ENCODE peak calls at places on chromosomes 16 and 17, in four cellular contexts. O is tibial nerve, K is heart right ventricle, D is keratinocyte. S is an unnamed sample.
A peak's percentile ranks its signal among the peaks of the same experiment; 100 is the strongest.

GRCh38 chr17:36532435-36532975 is 2.2 kb downstream of the MYO19 start:
- DNase-seq in D (no peak), K (no peak), O (no peak), S (no peak)

GRCh38 chr17:29749045-29749825 is 126.5 kb upstream of the CORO6 start:
- DNase-seq in D (no peak), K (no peak), O (no peak), S (no peak)

GRCh38 chr17:40069751-40070643 is 7.2 kb downstream of the THRA start:
- DNase-seq in D (no peak), K (peak; percentile 31), O (peak; percentile 50), S (peak; percentile 23)

GRCh38 chr16:1331712-1332617 is 1.5 kb upstream of the BAIAP3 start:
- DNase-seq in O (peak; percentile 24), D (no peak), K (peak; percentile 64), S (peak; percentile 34)

GRCh38 chr17:64133546-64134215 is 3.7 kb upstream of the ERN1 start:
- DNase-seq in K (no peak), D (no peak), O (no peak), S (no peak)

GRCh38 chr16:4610011-4611005 is 4.4 kb downstream of the UBALD1 start:
- DNase-seq in D (no peak), K (no peak), O (no peak), S (no peak)

GRCh38 chr16:67941469-67942199 is 2.3 kb downstream of the LCAT start:
- DNase-seq in O (no peak), D (no peak), K (no peak), S (no peak)

GRCh38 chr17:50583636-50584035 is 23.1 kb downstream of the CACNA1G start:
- DNase-seq in O (no peak), D (no peak), K (peak; percentile 51), S (no peak)

GRCh38 chr17:18181358-18181757 is 2.3 kb upstream of the ALKBH5 start:
- DNase-seq in D (no peak), K (no peak), O (no peak), S (no peak)

GRCh38 chr16:81349608-81350305 is 35.0 kb downstream of the GAN start:
- DNase-seq in O (no peak), D (no peak), K (no peak), S (no peak)
- H3K27ac ChIP-seq in O (no peak overlapping the region), D (no peak overlapping the region), K (no peak overlapping the region), S (no peak overlapping the region)

GRCh38 chr16:78251115-78251514 is 151.7 kb downstream of the WWOX start:
- DNase-seq in K (no peak), D (no peak), O (no peak), S (no peak)

GRCh38 chr16:78244131-78244899 is 144.9 kb downstream of the WWOX start:
- DNase-seq in D (no peak), O (no peak), K (no peak), S (no peak)

GRCh38 chr16:78249832-78250231 is 150.4 kb downstream of the WWOX start:
- DNase-seq in K (no peak), O (no peak), D (no peak), S (no peak)

GRCh38 chr16:78252757-78253156 is 153.3 kb downstream of the WWOX start:
- DNase-seq in K (no peak), O (no peak), D (no peak), S (no peak)

DNA sequence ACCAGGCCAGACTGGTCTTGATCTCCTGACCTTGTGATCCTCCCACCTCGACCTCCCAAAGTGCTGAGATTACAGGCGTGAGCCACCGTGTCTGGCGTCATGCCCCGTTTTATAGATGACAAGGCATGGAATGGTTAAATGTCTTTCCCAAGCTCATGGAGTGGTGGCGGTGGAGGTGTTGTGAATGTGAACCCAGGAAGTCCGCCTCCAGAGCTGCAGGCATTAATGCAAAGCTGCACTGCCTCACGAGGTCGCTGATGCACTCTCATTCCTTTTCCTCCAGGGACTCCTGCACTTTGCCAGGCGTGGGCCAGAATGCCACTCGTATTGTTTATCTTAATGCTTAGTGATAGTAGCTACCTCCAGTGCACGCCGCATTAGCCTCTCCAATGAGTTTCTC is 149.6 kb downstream of the WWOX start:
- DNase-seq in K (peak; percentile 35), O (no peak), D (no peak), S (no peak)
- H3K27ac ChIP-seq in K (no peak overlapping the region), O (no peak overlapping the region), D (no peak overlapping the region), S (no peak overlapping the region)

DNA sequence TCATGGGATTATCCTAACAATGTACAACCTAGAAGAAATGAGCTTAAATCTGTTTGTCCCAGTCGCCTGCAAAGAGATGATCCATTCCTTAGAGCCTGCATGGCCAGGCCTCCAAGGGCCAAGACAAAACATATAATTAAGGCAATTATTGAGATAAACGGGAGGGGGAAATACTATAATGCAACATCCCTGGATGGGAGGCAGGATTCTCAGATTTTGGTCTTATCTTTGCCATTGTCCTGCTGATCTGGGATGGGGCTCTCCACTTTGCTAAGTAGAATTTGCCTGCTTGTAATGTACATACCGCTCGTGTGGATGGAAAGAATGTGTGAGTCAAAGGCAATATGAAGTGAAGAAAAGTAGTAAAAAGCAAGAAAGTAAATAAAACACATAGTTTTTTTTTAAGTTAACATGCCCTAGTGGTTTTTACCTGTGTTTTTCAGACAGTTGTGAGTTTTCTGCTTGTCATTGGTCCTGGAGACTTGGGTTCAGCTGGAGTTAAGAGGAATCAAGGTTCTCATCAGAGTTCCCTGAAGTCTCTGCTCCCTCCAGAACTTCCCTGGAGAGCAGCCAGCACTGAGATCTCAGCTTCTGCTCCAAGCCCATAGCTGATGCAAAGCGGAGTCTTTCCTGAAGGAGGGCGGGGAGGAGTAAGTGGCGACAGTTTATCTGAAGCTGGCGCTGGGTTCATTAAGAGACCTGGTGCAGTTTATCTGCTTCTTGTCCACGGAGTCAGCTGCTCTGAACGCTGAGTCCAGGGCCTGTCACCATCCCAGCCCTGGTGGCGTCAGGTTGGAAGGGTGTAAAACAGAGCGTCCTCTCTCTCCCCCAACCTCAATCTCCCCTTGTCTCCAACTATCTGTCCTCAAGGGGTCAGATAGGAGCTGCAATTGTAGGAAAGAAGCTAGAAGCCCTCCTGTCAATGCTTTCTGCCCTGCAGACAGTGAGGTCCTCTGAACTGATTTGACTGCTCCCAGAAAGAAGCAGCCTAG is 30.1 kb downstream of the HOXB1 start:
- DNase-seq in O (no peak), K (no peak), D (no peak), S (no peak)
- H3K27ac ChIP-seq in O (no peak overlapping the region), K (no peak overlapping the region), D (no peak overlapping the region), S (no peak overlapping the region)

GRCh38 chr16:21982108-21982507 is 18.8 kb downstream of the PDZD9 start:
- DNase-seq in K (no peak), D (no peak), O (no peak), S (no peak)
- H3K27ac ChIP-seq in K (no peak overlapping the region), D (no peak overlapping the region), O (no peak overlapping the region), S (no peak overlapping the region)